ENCODE peak calls at places on chromosomes 5 and 9, in six cellular contexts. One of them, this sample, is unnamed.

GRCh38 chr9:137235424-137236237 is 4.9 kb downstream of the SLC34A3 start:
- DNase-seq in left ventricle myocardium inferior: no peak
- DNase-seq in cardiac muscle cell: no peak
- DNase-seq in left lung: no peak
- DNase-seq in endothelial cell: no peak
- DNase-seq in CD8-positive, alpha-beta T cell: no peak
- DNase-seq in this sample: no peak

GRCh38 chr5:44660251-44660650 is 148.5 kb upstream of the MRPS30 start:
- DNase-seq in left ventricle myocardium inferior: no peak
- DNase-seq in cardiac muscle cell: no peak
- DNase-seq in left lung: no peak
- DNase-seq in endothelial cell: no peak
- DNase-seq in CD8-positive, alpha-beta T cell: no peak
- DNase-seq in this sample: no peak

GRCh38 chr9:124105266-124105665 is 93.7 kb downstream of the LHX2 start:
- DNase-seq in left ventricle myocardium inferior: peak
- DNase-seq in cardiac muscle cell: no peak
- DNase-seq in left lung: no peak
- DNase-seq in endothelial cell: no peak
- DNase-seq in CD8-positive, alpha-beta T cell: no peak
- DNase-seq in this sample: no peak

GRCh38 chr5:132821791-132822190 is 8.7 kb downstream of the SHROOM1 start:
- DNase-seq in left ventricle myocardium inferior: no peak
- DNase-seq in cardiac muscle cell: no peak
- DNase-seq in left lung: no peak
- DNase-seq in endothelial cell: no peak
- DNase-seq in CD8-positive, alpha-beta T cell: no peak
- DNase-seq in this sample: no peak

GRCh38 chr5:42605490-42605889 is 151.1 kb upstream of the CCDC152 start:
- DNase-seq in left ventricle myocardium inferior: no peak
- DNase-seq in cardiac muscle cell: no peak
- DNase-seq in left lung: no peak
- DNase-seq in endothelial cell: no peak
- DNase-seq in CD8-positive, alpha-beta T cell: no peak
- DNase-seq in this sample: no peak

GRCh38 chr9:37574241-37574721 is 1.9 kb downstream of the FBXO10 start:
- DNase-seq in left ventricle myocardium inferior: no peak
- DNase-seq in cardiac muscle cell: no peak
- DNase-seq in left lung: no peak
- DNase-seq in endothelial cell: peak
- DNase-seq in CD8-positive, alpha-beta T cell: no peak
- DNase-seq in this sample: no peak

GRCh38 chr9:35729700-35730485 is 2.1 kb downstream of the TLN1 start:
- DNase-seq in left ventricle myocardium inferior: peak
- DNase-seq in cardiac muscle cell: peak
- DNase-seq in left lung: peak
- DNase-seq in endothelial cell: peak
- DNase-seq in CD8-positive, alpha-beta T cell: no peak
- DNase-seq in this sample: no peak

GRCh38 chr9:127397722-127398647 is 1.0 kb downstream of the SLC2A8 start:
- DNase-seq in left ventricle myocardium inferior: peak
- DNase-seq in cardiac muscle cell: peak
- DNase-seq in left lung: peak
- DNase-seq in endothelial cell: peak
- DNase-seq in CD8-positive, alpha-beta T cell: peak
- DNase-seq in this sample: peak

GRCh38 chr9:110830495-110830894 is 161.9 kb downstream of the MUSK start:
- DNase-seq in left ventricle myocardium inferior: no peak
- DNase-seq in cardiac muscle cell: no peak
- DNase-seq in left lung: no peak
- DNase-seq in endothelial cell: no peak
- DNase-seq in CD8-positive, alpha-beta T cell: no peak
- DNase-seq in this sample: no peak

GRCh38 chr9:101536351-101536750 is 2.7 kb downstream of the RNF20 start:
- DNase-seq in left ventricle myocardium inferior: no peak
- DNase-seq in cardiac muscle cell: no peak
- DNase-seq in left lung: no peak
- DNase-seq in endothelial cell: no peak
- DNase-seq in CD8-positive, alpha-beta T cell: no peak
- DNase-seq in this sample: no peak

GRCh38 chr9:115263731-115264130 is 145.8 kb upstream of the TNC start:
- DNase-seq in left ventricle myocardium inferior: no peak
- DNase-seq in cardiac muscle cell: no peak
- DNase-seq in left lung: no peak
- DNase-seq in endothelial cell: no peak
- DNase-seq in CD8-positive, alpha-beta T cell: no peak
- DNase-seq in this sample: no peak

GRCh38 chr5:78523314-78524193 is 125.0 kb downstream of the LHFPL2 start:
- DNase-seq in left ventricle myocardium inferior: no peak
- DNase-seq in cardiac muscle cell: no peak
- DNase-seq in left lung: no peak
- DNase-seq in endothelial cell: no peak
- DNase-seq in CD8-positive, alpha-beta T cell: no peak
- DNase-seq in this sample: no peak

GRCh38 chr5:34669931-34670516 is 13.9 kb downstream of the RAI14 start:
- DNase-seq in left ventricle myocardium inferior: no peak
- DNase-seq in cardiac muscle cell: no peak
- DNase-seq in left lung: no peak
- DNase-seq in endothelial cell: no peak
- DNase-seq in CD8-positive, alpha-beta T cell: no peak
- DNase-seq in this sample: no peak

GRCh38 chr5:143025971-143026370 is 255.8 kb downstream of the ARHGAP26 start:
- DNase-seq in left ventricle myocardium inferior: no peak
- DNase-seq in cardiac muscle cell: no peak
- DNase-seq in left lung: no peak
- DNase-seq in endothelial cell: no peak
- DNase-seq in CD8-positive, alpha-beta T cell: no peak
- DNase-seq in this sample: no peak

GRCh38 chr5:78638423-78638822 is 10.1 kb downstream of the LHFPL2 start:
- DNase-seq in left ventricle myocardium inferior: peak
- DNase-seq in cardiac muscle cell: peak
- DNase-seq in left lung: peak
- DNase-seq in endothelial cell: no peak
- DNase-seq in CD8-positive, alpha-beta T cell: no peak
- DNase-seq in this sample: no peak

GRCh38 chr5:96871686-96872085 is 4.6 kb upstream of the ERAP2 start:
- DNase-seq in left ventricle myocardium inferior: no peak
- DNase-seq in cardiac muscle cell: no peak
- DNase-seq in left lung: no peak
- DNase-seq in endothelial cell: no peak
- DNase-seq in CD8-positive, alpha-beta T cell: no peak
- DNase-seq in this sample: no peak

GRCh38 chr5:35316611-35317307 is 86.5 kb upstream of the PRLR start:
- DNase-seq in left ventricle myocardium inferior: no peak
- DNase-seq in cardiac muscle cell: no peak
- DNase-seq in left lung: no peak
- DNase-seq in endothelial cell: no peak
- DNase-seq in CD8-positive, alpha-beta T cell: no peak
- DNase-seq in this sample: no peak

GRCh38 chr5:101206534-101206933 is 303.5 kb upstream of the ST8SIA4 start:
- DNase-seq in left ventricle myocardium inferior: no peak
- DNase-seq in cardiac muscle cell: no peak
- DNase-seq in left lung: no peak
- DNase-seq in endothelial cell: no peak
- DNase-seq in CD8-positive, alpha-beta T cell: no peak
- DNase-seq in this sample: no peak

GRCh38 chr5:177607452-177608192 is 7.7 kb downstream of the B4GALT7 start:
- DNase-seq in left ventricle myocardium inferior: peak
- DNase-seq in cardiac muscle cell: peak
- DNase-seq in left lung: peak
- DNase-seq in endothelial cell: peak
- DNase-seq in CD8-positive, alpha-beta T cell: peak
- DNase-seq in this sample: peak

GRCh38 chr5:170440771-170441370 is 51.7 kb upstream of the KCNMB1 start:
- DNase-seq in left ventricle myocardium inferior: no peak
- DNase-seq in cardiac muscle cell: no peak
- DNase-seq in left lung: no peak
- DNase-seq in endothelial cell: no peak
- DNase-seq in CD8-positive, alpha-beta T cell: peak
- DNase-seq in this sample: no peak

GRCh38 chr5:16855475-16855874 is 80.6 kb downstream of the MYO10 start:
- DNase-seq in left ventricle myocardium inferior: no peak
- DNase-seq in cardiac muscle cell: peak
- DNase-seq in left lung: no peak
- DNase-seq in endothelial cell: peak
- DNase-seq in CD8-positive, alpha-beta T cell: no peak
- DNase-seq in this sample: no peak

GRCh38 chr5:112738180-112738560 is 485 bp downstream of the APC start:
- DNase-seq in left ventricle myocardium inferior: no peak
- DNase-seq in cardiac muscle cell: no peak
- DNase-seq in left lung: no peak
- DNase-seq in endothelial cell: peak
- DNase-seq in CD8-positive, alpha-beta T cell: no peak
- DNase-seq in this sample: no peak

GRCh38 chr5:157540707-157541451 is 34.7 kb downstream of the ADAM19 start:
- DNase-seq in left ventricle myocardium inferior: peak
- DNase-seq in cardiac muscle cell: no peak
- DNase-seq in left lung: peak
- DNase-seq in endothelial cell: peak
- DNase-seq in CD8-positive, alpha-beta T cell: no peak
- DNase-seq in this sample: no peak

GRCh38 chr5:59368951-59369350 is 524.6 kb downstream of the PDE4D start:
- DNase-seq in left ventricle myocardium inferior: no peak
- DNase-seq in cardiac muscle cell: no peak
- DNase-seq in left lung: no peak
- DNase-seq in endothelial cell: no peak
- DNase-seq in CD8-positive, alpha-beta T cell: no peak
- DNase-seq in this sample: no peak

GRCh38 chr5:143739741-143740140 is 72.2 kb upstream of the HMHB1 start:
- DNase-seq in left ventricle myocardium inferior: no peak
- DNase-seq in cardiac muscle cell: no peak
- DNase-seq in left lung: no peak
- DNase-seq in endothelial cell: no peak
- DNase-seq in CD8-positive, alpha-beta T cell: no peak
- DNase-seq in this sample: no peak

GRCh38 chr5:136518174-136518573 is 152.8 kb upstream of the TRPC7 start:
- DNase-seq in left ventricle myocardium inferior: no peak
- DNase-seq in cardiac muscle cell: no peak
- DNase-seq in left lung: no peak
- DNase-seq in endothelial cell: no peak
- DNase-seq in CD8-positive, alpha-beta T cell: no peak
- DNase-seq in this sample: no peak

GRCh38 chr5:80217667-80218066 is 38.2 kb downstream of the SERINC5 start:
- DNase-seq in left ventricle myocardium inferior: no peak
- DNase-seq in cardiac muscle cell: no peak
- DNase-seq in left lung: no peak
- DNase-seq in endothelial cell: no peak
- DNase-seq in CD8-positive, alpha-beta T cell: no peak
- DNase-seq in this sample: no peak

GRCh38 chr5:138724470-138725146 is 28.6 kb upstream of the CTNNA1 start:
- DNase-seq in left ventricle myocardium inferior: peak
- DNase-seq in cardiac muscle cell: no peak
- DNase-seq in left lung: no peak
- DNase-seq in endothelial cell: no peak
- DNase-seq in CD8-positive, alpha-beta T cell: no peak
- DNase-seq in this sample: no peak

GRCh38 chr5:88743231-88743879 is 139.6 kb downstream of the MEF2C start:
- DNase-seq in left ventricle myocardium inferior: no peak
- DNase-seq in cardiac muscle cell: no peak
- DNase-seq in left lung: no peak
- DNase-seq in endothelial cell: no peak
- DNase-seq in CD8-positive, alpha-beta T cell: no peak
- DNase-seq in this sample: no peak

GRCh38 chr9:77756449-77756848 is 108.3 kb upstream of the GNA14 start:
- DNase-seq in left ventricle myocardium inferior: no peak
- DNase-seq in cardiac muscle cell: no peak
- DNase-seq in left lung: no peak
- DNase-seq in endothelial cell: no peak
- DNase-seq in CD8-positive, alpha-beta T cell: no peak
- DNase-seq in this sample: no peak
- TF ChIP-seq CTCF in left ventricle myocardium inferior: no peak
- TF ChIP-seq CTCF in cardiac muscle cell: no peak
- TF ChIP-seq CTCF in left lung: no peak
- TF ChIP-seq CTCF in endothelial cell: no peak
- TF ChIP-seq CTCF in CD8-positive, alpha-beta T cell: no peak
- TF ChIP-seq CTCF in this sample: no peak

GRCh38 chr5:7897014-7897600 is 28.2 kb downstream of the MTRR start:
- DNase-seq in left ventricle myocardium inferior: no peak
- DNase-seq in cardiac muscle cell: peak
- DNase-seq in left lung: no peak
- DNase-seq in endothelial cell: peak
- DNase-seq in CD8-positive, alpha-beta T cell: no peak
- DNase-seq in this sample: no peak
- TF ChIP-seq CTCF in left ventricle myocardium inferior: peak
- TF ChIP-seq CTCF in cardiac muscle cell: peak
- TF ChIP-seq CTCF in left lung: no peak
- TF ChIP-seq CTCF in endothelial cell: peak
- TF ChIP-seq CTCF in CD8-positive, alpha-beta T cell: no peak
- TF ChIP-seq CTCF in this sample: no peak

DNA sequence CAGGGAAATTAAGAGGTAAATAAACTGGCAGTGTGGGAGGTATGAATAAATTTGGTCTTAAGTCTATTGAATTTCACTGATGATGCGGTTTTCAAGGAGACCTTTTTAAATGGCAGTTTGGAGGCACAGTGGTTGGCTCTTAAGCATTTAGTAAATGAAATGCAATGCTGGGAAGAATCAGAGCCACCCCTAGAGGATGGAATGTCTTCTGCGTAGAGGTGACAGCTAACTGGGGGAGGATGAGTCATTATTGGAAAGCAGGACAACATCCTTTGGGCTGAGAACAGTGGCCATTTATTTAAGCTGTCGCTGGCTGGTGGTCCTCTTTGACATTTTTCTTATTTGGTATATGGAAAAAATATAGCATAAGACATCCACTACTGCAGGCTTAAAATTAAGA is 163.2 kb downstream of the SH3GL2 start:
- DNase-seq in left ventricle myocardium inferior: no peak
- DNase-seq in cardiac muscle cell: no peak
- DNase-seq in left lung: no peak
- DNase-seq in endothelial cell: no peak
- DNase-seq in CD8-positive, alpha-beta T cell: no peak
- DNase-seq in this sample: no peak
- TF ChIP-seq CTCF in left ventricle myocardium inferior: no peak
- TF ChIP-seq CTCF in cardiac muscle cell: no peak
- TF ChIP-seq CTCF in left lung: no peak
- TF ChIP-seq CTCF in endothelial cell: peak
- TF ChIP-seq CTCF in CD8-positive, alpha-beta T cell: no peak
- TF ChIP-seq CTCF in this sample: no peak

GRCh38 chr5:105150324-105150723 is 1587.7 kb upstream of the NUDT12 start:
- DNase-seq in left ventricle myocardium inferior: no peak
- DNase-seq in cardiac muscle cell: no peak
- DNase-seq in left lung: no peak
- DNase-seq in endothelial cell: no peak
- DNase-seq in CD8-positive, alpha-beta T cell: no peak
- DNase-seq in this sample: no peak

GRCh38 chr5:105146867-105147266 is 1584.3 kb upstream of the NUDT12 start:
- DNase-seq in left ventricle myocardium inferior: no peak
- DNase-seq in cardiac muscle cell: no peak
- DNase-seq in left lung: no peak
- DNase-seq in endothelial cell: no peak
- DNase-seq in CD8-positive, alpha-beta T cell: no peak
- DNase-seq in this sample: no peak

GRCh38 chr5:105145152-105145551 is 1582.6 kb upstream of the NUDT12 start:
- DNase-seq in left ventricle myocardium inferior: no peak
- DNase-seq in cardiac muscle cell: no peak
- DNase-seq in left lung: no peak
- DNase-seq in endothelial cell: no peak
- DNase-seq in CD8-positive, alpha-beta T cell: no peak
- DNase-seq in this sample: no peak
- TF ChIP-seq CTCF in left ventricle myocardium inferior: no peak
- TF ChIP-seq CTCF in cardiac muscle cell: no peak
- TF ChIP-seq CTCF in left lung: no peak
- TF ChIP-seq CTCF in endothelial cell: no peak
- TF ChIP-seq CTCF in CD8-positive, alpha-beta T cell: no peak
- TF ChIP-seq CTCF in this sample: no peak

GRCh38 chr5:11903614-11904269 is 504 bp downstream of the CTNND2 start:
- DNase-seq in left ventricle myocardium inferior: no peak
- DNase-seq in cardiac muscle cell: peak
- DNase-seq in left lung: no peak
- DNase-seq in endothelial cell: peak
- DNase-seq in CD8-positive, alpha-beta T cell: no peak
- DNase-seq in this sample: no peak
- TF ChIP-seq CTCF in left ventricle myocardium inferior: no peak
- TF ChIP-seq CTCF in cardiac muscle cell: no peak
- TF ChIP-seq CTCF in left lung: no peak
- TF ChIP-seq CTCF in endothelial cell: peak
- TF ChIP-seq CTCF in CD8-positive, alpha-beta T cell: no peak
- TF ChIP-seq CTCF in this sample: no peak

This sample was measured in natural killer cell.